ENCODE peak calls at places on chromosome 16, in seven cellular contexts. H, Y, I, V, C, D and K are unnamed samples.

GRCh38 chr16:1288813-1289479 is 20.5 kb upstream of the UBE2I start:
- DNase-seq in C (no peak), Y (no peak), D (no peak), H (no peak), I (no peak), V (no peak), K (no peak)

GRCh38 chr16:84739349-84740124 is 39.7 kb downstream of the USP10 start:
- DNase-seq in H (peak), I (peak), V (peak), D (no peak), C (no peak), Y (no peak), K (no peak)

GRCh38 chr16:951660-952301 is 19.0 kb downstream of the LMF1 start:
- DNase-seq in D (no peak), I (no peak), Y (no peak), V (no peak), H (no peak), C (no peak), K (no peak)

GRCh38 chr16:54286330-54287017 is at the start of gene IRX3:
- DNase-seq in H (peak), D (no peak), V (no peak), I (peak), Y (no peak), C (no peak), K (no peak)

GRCh38 chr16:14505846-14506245 is 124.2 kb downstream of the PARN start:
- DNase-seq in H (no peak), I (peak), Y (no peak), V (no peak), D (no peak), C (no peak), K (no peak)

GRCh38 chr16:65833171-65833871 is 533.2 kb upstream of the CDH5 start:
- DNase-seq in V (no peak), I (peak), H (peak), Y (no peak), D (no peak), C (no peak), K (no peak)

GRCh38 chr16:84538441-84538840 is 34.0 kb upstream of the MEAK7 start:
- DNase-seq in D (no peak), Y (no peak), I (no peak), H (no peak), C (no peak), V (no peak), K (no peak)

GRCh38 chr16:23288209-23288608 is 13.9 kb upstream of the SCNN1B start:
- DNase-seq in I (no peak), Y (no peak), V (no peak), C (no peak), D (no peak), H (no peak), K (no peak)

GRCh38 chr16:1374418-1375297 is 22.9 kb downstream of the GNPTG start:
- DNase-seq in D (no peak), I (no peak), C (no peak), Y (no peak), V (no peak), H (no peak), K (no peak)

GRCh38 chr16:88897696-88898425 is 31.4 kb upstream of the PABPN1L start:
- DNase-seq in D (no peak), V (no peak), H (no peak), Y (no peak), I (no peak), C (no peak), K (no peak)

GRCh38 chr16:84098939-84099338 is 17.8 kb downstream of the MBTPS1 start:
- DNase-seq in I (no peak), C (no peak), D (no peak), H (no peak), V (no peak), Y (no peak), K (no peak)

GRCh38 chr16:54506691-54507090 is 220.1 kb upstream of the IRX3 start:
- DNase-seq in H (no peak), C (no peak), I (no peak), Y (no peak), D (no peak), V (no peak), K (no peak)

GRCh38 chr16:87229230-87230192 is 87.7 kb downstream of the C16orf95 start:
- DNase-seq in V (no peak), C (no peak), I (no peak), Y (no peak), H (no peak), D (no peak), K (no peak)

GRCh38 chr16:84478172-84478948 is 26.1 kb downstream of the MEAK7 start:
- DNase-seq in D (no peak), V (no peak), I (peak), C (no peak), Y (no peak), H (peak), K (peak)

GRCh38 chr16:17380613-17381012 is 90.1 kb downstream of the XYLT1 start:
- DNase-seq in I (no peak), V (peak), Y (no peak), C (no peak), D (no peak), H (peak), K (no peak)

GRCh38 chr16:4918790-4919210 is 18.1 kb downstream of the PPL start:
- DNase-seq in Y (no peak), D (no peak), C (no peak), H (no peak), V (no peak), I (no peak), K (no peak)

GRCh38 chr16:10817963-10818941 is at the start of gene TVP23A:
- DNase-seq in D (no peak), Y (no peak), I (peak), H (no peak), V (no peak), C (no peak), K (no peak)

GRCh38 chr16:4450921-4451619 is 23.4 kb downstream of the NMRAL1 start:
- DNase-seq in V (no peak), Y (no peak), I (no peak), D (no peak), C (no peak), H (peak), K (no peak)

GRCh38 chr16:66717776-66718175 is 21.2 kb upstream of the CMTM4 start:
- DNase-seq in H (no peak), V (no peak), I (no peak), D (no peak), C (no peak), Y (no peak), K (no peak)

GRCh38 chr16:75053791-75054555 is 55.1 kb downstream of the ZNRF1 start:
- DNase-seq in H (peak), V (no peak), C (no peak), Y (no peak), I (no peak), D (no peak), K (no peak)

GRCh38 chr16:6643083-6643686 is 689.5 kb upstream of the RBFOX1 start:
- DNase-seq in Y (peak), H (peak), D (peak), I (peak), C (peak), V (no peak), K (peak)

GRCh38 chr16:7321661-7322060 is 11.0 kb upstream of the RBFOX1 start:
- DNase-seq in V (no peak), I (no peak), H (no peak), C (no peak), Y (no peak), D (no peak), K (no peak)

GRCh38 chr16:73000907-73001521 is 46.9 kb downstream of the ZFHX3 start:
- DNase-seq in D (no peak), I (no peak), Y (no peak), C (no peak), H (no peak), V (no peak), K (no peak)

GRCh38 chr16:81636298-81636960 is 142.7 kb upstream of the PLCG2 start:
- DNase-seq in Y (no peak), H (no peak), I (no peak), D (no peak), C (no peak), V (no peak), K (no peak)

GRCh38 chr16:27369806-27370205 is 32.2 kb upstream of the IL21R start:
- DNase-seq in H (no peak), D (no peak), C (no peak), I (no peak), Y (no peak), V (no peak), K (no peak)

GRCh38 chr16:79602615-79603014 is 2.1 kb upstream of the MAF start:
- DNase-seq in Y (no peak), V (no peak), D (no peak), H (no peak), C (no peak), I (no peak), K (no peak)

GRCh38 chr16:86307518-86307903 is 202.8 kb upstream of the FOXF1 start:
- DNase-seq in D (no peak), Y (no peak), H (peak), I (peak), V (no peak), C (no peak), K (no peak)

GRCh38 chr16:2702438-2702825 is 17.6 kb downstream of the PRSS27 start:
- DNase-seq in D (no peak), H (no peak), C (no peak), V (no peak), I (no peak), Y (no peak), K (no peak)

GRCh38 chr16:88616736-88617135 is 21.6 kb upstream of the IL17C start:
- DNase-seq in H (no peak), D (no peak), C (no peak), V (no peak), Y (no peak), I (no peak), K (no peak)